ENCODE peak calls at places on chromosomes 16 and 17, in six cellular contexts. G is activated T-cell treated with anti-CD3 and anti-CD28 coated beads, Interleukin-2, amount 50 U/mL, for 48 hours; Y is fibroblast of gingiva; A is PC-9; V is globus pallidus; W is foreskin keratinocyte. S is an unnamed sample.

GRCh38 chr16:30924086-30924714 is 828 bp downstream of the FBXL19 start:
- DNase-seq in A (no peak), V (no peak), G (peak; percentile 44), W (no peak), Y (no peak), S (peak; percentile 52)

GRCh38 chr17:79461041-79461440 is 149.8 kb downstream of the RBFOX3 start:
- DNase-seq in V (no peak), G (no peak), A (no peak), W (peak; percentile 5), Y (no peak), S (no peak)

GRCh38 chr16:73672135-73672534 is 624.2 kb upstream of the ZFHX3 start:
- DNase-seq in Y (no peak), W (no peak), A (no peak), V (no peak), G (no peak), S (no peak)

GRCh38 chr17:63550816-63551639 is 751 bp downstream of the DCAF7 start:
- DNase-seq in G (no peak), Y (no peak), V (no peak), W (peak; percentile 21), A (no peak), S (no peak)

GRCh38 chr17:17484451-17484899 is 7.7 kb downstream of the MED9 start:
- DNase-seq in G (peak; percentile 78), W (no peak), Y (no peak), V (no peak), A (no peak), S (no peak)

GRCh38 chr16:68417711-68418301 is 30.5 kb downstream of the SMPD3 start:
- DNase-seq in V (no peak), A (peak; percentile 75), Y (no peak), G (peak; percentile 74), W (peak; percentile 65), S (peak; percentile 69)

GRCh38 chr16:19885456-19886060 is 910 bp upstream of the GPRC5B start:
- DNase-seq in A (no peak), W (peak; percentile 2), G (peak; percentile 47), V (no peak), Y (no peak), S (peak; percentile 48)

GRCh38 chr16:4519274-4520058 is 19.1 kb downstream of the CDIP1 start:
- DNase-seq in V (no peak), W (no peak), G (no peak), Y (no peak), A (no peak), S (no peak)

GRCh38 chr16:10594312-10594950 is 14.0 kb upstream of the EMP2 start:
- DNase-seq in A (peak; percentile 93), Y (no peak), G (no peak), V (no peak), W (peak; percentile 96), S (no peak)

GRCh38 chr17:57761887-57762286 is 16.8 kb upstream of the CCDC182 start:
- DNase-seq in Y (no peak), W (no peak), A (no peak), G (no peak), V (no peak), S (no peak)

GRCh38 chr16:57238682-57239081 is 6.4 kb upstream of the ARL2BP start:
- DNase-seq in G (no peak), V (no peak), A (no peak), Y (peak; percentile 11), W (no peak), S (no peak)

GRCh38 chr16:72715267-72715666 is 332.7 kb downstream of the ZFHX3 start:
- DNase-seq in W (peak; percentile 4), A (no peak), G (no peak), Y (peak; percentile 4), V (no peak), S (no peak)

GRCh38 chr17:71188811-71189492 is 931.9 kb upstream of the SOX9 start:
- DNase-seq in Y (peak; percentile 71), V (no peak), G (no peak), A (peak; percentile 20), W (peak; percentile 96), S (no peak)

GRCh38 chr17:34241062-34241461 is 14.0 kb upstream of the CCL2 start:
- DNase-seq in V (peak; percentile 51), Y (no peak), W (no peak), A (no peak), G (no peak), S (no peak)

GRCh38 chr17:10631701-10632100 is 25.4 kb downstream of the MYH3 start:
- DNase-seq in W (no peak), A (no peak), V (no peak), Y (no peak), G (no peak), S (no peak)

GRCh38 chr17:33750943-33751701 is 458.0 kb upstream of the ASIC2 start:
- DNase-seq in Y (peak; percentile 43), A (peak; percentile 56), V (peak; percentile 61), W (peak; percentile 42), G (peak; percentile 74), S (peak; percentile 61)

GRCh38 chr17:39679521-39680192 is 8.2 kb downstream of the PGAP3 start:
- DNase-seq in W (no peak), A (no peak), Y (no peak), G (peak; percentile 62), V (no peak), S (peak; percentile 56)